ENCODE peak calls at places on chromosome 13, in five cellular contexts. P is mammary epithelial cell; A is activated T-helper 1 cell treated with anti-CD3 and anti-CD28 coated beads, Interleukin-2, amount 50 U/mL, for 16 hours; R is EL; G is OCI-LY7. I is an unnamed sample.

GRCh38 chr13:29465741-29466293 is 129.7 kb downstream of the SLC7A1 start:
- DNase-seq in G (no peak), A (no peak), P (peak; percentile 80), R (peak; percentile 80), I (no peak)

GRCh38 chr13:40026174-40026585 is 370.7 kb downstream of the COG6 start:
- DNase-seq in R (no peak), P (peak; percentile 73), G (no peak), A (no peak), I (no peak)

GRCh38 chr13:97268772-97269171 is 46.6 kb downstream of the MBNL2 start:
- DNase-seq in G (no peak), P (no peak), R (no peak), A (no peak), I (no peak)

GRCh38 chr13:108549989-108550388 is 79.4 kb upstream of the MYO16 start:
- DNase-seq in P (no peak), R (no peak), A (no peak), G (no peak), I (no peak)

GRCh38 chr13:107104631-107105030 is 536.7 kb upstream of the ARGLU1 start:
- DNase-seq in R (no peak), G (no peak), P (no peak), A (no peak), I (no peak)

GRCh38 chr13:33188093-33188882 is 97.3 kb downstream of the STARD13 start:
- DNase-seq in G (no peak), A (no peak), R (peak; percentile 46), P (no peak), I (no peak)

GRCh38 chr13:43387880-43388279 is 364.5 kb downstream of the DNAJC15 start:
- DNase-seq in R (no peak), A (no peak), P (no peak), G (no peak), I (no peak)

GRCh38 chr13:51451134-51451466 is 1.7 kb downstream of the INTS6 start:
- DNase-seq in A (no peak), G (no peak), R (no peak), P (no peak), I (no peak)

GRCh38 chr13:99439850-99440604 is 61.2 kb upstream of the TM9SF2 start:
- DNase-seq in P (no peak), A (no peak), R (no peak), G (no peak), I (no peak)

GRCh38 chr13:78599911-78600310 is 3.4 kb downstream of the POU4F1 start:
- DNase-seq in R (no peak), G (no peak), P (no peak), A (no peak), I (no peak)

GRCh38 chr13:108496364-108497215 is 132.8 kb upstream of the MYO16 start:
- DNase-seq in P (no peak), G (no peak), A (no peak), R (no peak), I (no peak)

GRCh38 chr13:52749446-52749845 is 9.8 kb upstream of the CNMD start:
- DNase-seq in P (no peak), A (no peak), R (no peak), G (no peak), I (no peak)

GRCh38 chr13:76939215-76939614 is 9.1 kb upstream of the ACOD1 start:
- DNase-seq in R (peak; percentile 58), A (no peak), P (peak; percentile 20), G (no peak), I (peak; percentile 79)

GRCh38 chr13:92716749-92717148 is 509.9 kb upstream of the GPC6 start:
- DNase-seq in P (peak; percentile 2), R (peak; percentile 12), G (no peak), A (no peak), I (no peak)

GRCh38 chr13:47829684-47830083 is 171.4 kb downstream of the SUCLA2 start:
- DNase-seq in G (no peak), P (no peak), R (peak; percentile 30), A (no peak), I (no peak)

I was measured in trophoblast cell.